ENCODE peak calls at places on chromosome 1, in eight cellular contexts. One of them, this sample, is unnamed.

GRCh38 chr1:55245781-55246180 is 30.6 kb upstream of the USP24 start:
- DNase-seq in A549: no peak
- DNase-seq in heart left ventricle: no peak
- DNase-seq in spleen: no peak
- DNase-seq in body of pancreas: no peak
- DNase-seq in K562: no peak
- DNase-seq in endothelial cell of umbilical vein: no peak
- DNase-seq in right lobe of liver: no peak
- DNase-seq in this sample: no peak

GRCh38 chr1:27102707-27103468 is 52.0 kb downstream of the SLC9A1 start:
- DNase-seq in body of pancreas: peak
- DNase-seq in K562: peak
- DNase-seq in endothelial cell of umbilical vein: peak
- DNase-seq in A549: peak
- DNase-seq in spleen: peak
- DNase-seq in right lobe of liver: peak
- DNase-seq in heart left ventricle: peak
- DNase-seq in this sample: peak

GRCh38 chr1:211606914-211607751 is 28.2 kb upstream of the SLC30A1 start:
- DNase-seq in endothelial cell of umbilical vein: no peak
- DNase-seq in body of pancreas: no peak
- DNase-seq in A549: no peak
- DNase-seq in heart left ventricle: peak
- DNase-seq in K562: peak
- DNase-seq in spleen: peak
- DNase-seq in right lobe of liver: no peak
- DNase-seq in this sample: peak

GRCh38 chr1:11569551-11569950 is 84.7 kb downstream of the FBXO2 start:
- DNase-seq in K562: no peak
- DNase-seq in heart left ventricle: no peak
- DNase-seq in right lobe of liver: no peak
- DNase-seq in body of pancreas: no peak
- DNase-seq in endothelial cell of umbilical vein: no peak
- DNase-seq in A549: no peak
- DNase-seq in spleen: peak
- DNase-seq in this sample: no peak

GRCh38 chr1:160117709-160118183 is 2.2 kb downstream of the ATP1A2 start:
- DNase-seq in body of pancreas: peak
- DNase-seq in K562: no peak
- DNase-seq in spleen: no peak
- DNase-seq in A549: no peak
- DNase-seq in heart left ventricle: peak
- DNase-seq in endothelial cell of umbilical vein: no peak
- DNase-seq in right lobe of liver: no peak
- DNase-seq in this sample: no peak

GRCh38 chr1:8754993-8755392 is 62.4 kb downstream of the RERE start:
- DNase-seq in body of pancreas: no peak
- DNase-seq in K562: no peak
- DNase-seq in endothelial cell of umbilical vein: no peak
- DNase-seq in spleen: no peak
- DNase-seq in A549: no peak
- DNase-seq in heart left ventricle: no peak
- DNase-seq in right lobe of liver: no peak
- DNase-seq in this sample: no peak

GRCh38 chr1:208252126-208252853 is 8.1 kb upstream of the PLXNA2 start:
- DNase-seq in A549: peak
- DNase-seq in spleen: no peak
- DNase-seq in endothelial cell of umbilical vein: no peak
- DNase-seq in K562: peak
- DNase-seq in right lobe of liver: peak
- DNase-seq in body of pancreas: no peak
- DNase-seq in heart left ventricle: no peak
- DNase-seq in this sample: no peak

GRCh38 chr1:204093421-204093717 is 20.5 kb downstream of the SOX13 start:
- DNase-seq in body of pancreas: peak
- DNase-seq in endothelial cell of umbilical vein: no peak
- DNase-seq in spleen: no peak
- DNase-seq in right lobe of liver: no peak
- DNase-seq in heart left ventricle: no peak
- DNase-seq in K562: no peak
- DNase-seq in A549: peak
- DNase-seq in this sample: peak

GRCh38 chr1:230643887-230644286 is 1.6 kb downstream of the COG2 start:
- DNase-seq in body of pancreas: no peak
- DNase-seq in heart left ventricle: no peak
- DNase-seq in right lobe of liver: no peak
- DNase-seq in K562: no peak
- DNase-seq in endothelial cell of umbilical vein: no peak
- DNase-seq in spleen: no peak
- DNase-seq in A549: peak
- DNase-seq in this sample: no peak

GRCh38 chr1:230641346-230641745 is 935 bp upstream of the COG2 start:
- DNase-seq in right lobe of liver: no peak
- DNase-seq in body of pancreas: no peak
- DNase-seq in endothelial cell of umbilical vein: no peak
- DNase-seq in A549: no peak
- DNase-seq in K562: no peak
- DNase-seq in heart left ventricle: no peak
- DNase-seq in spleen: no peak
- DNase-seq in this sample: no peak

GRCh38 chr1:230639714-230640209 is 2.5 kb upstream of the COG2 start:
- DNase-seq in body of pancreas: peak
- DNase-seq in K562: no peak
- DNase-seq in heart left ventricle: no peak
- DNase-seq in right lobe of liver: peak
- DNase-seq in A549: no peak
- DNase-seq in endothelial cell of umbilical vein: no peak
- DNase-seq in spleen: no peak
- DNase-seq in this sample: no peak

GRCh38 chr1:230641900-230642262 is 400 bp upstream of the COG2 start:
- DNase-seq in heart left ventricle: peak
- DNase-seq in spleen: no peak
- DNase-seq in endothelial cell of umbilical vein: no peak
- DNase-seq in body of pancreas: no peak
- DNase-seq in right lobe of liver: no peak
- DNase-seq in K562: no peak
- DNase-seq in A549: no peak
- DNase-seq in this sample: no peak

DNA sequence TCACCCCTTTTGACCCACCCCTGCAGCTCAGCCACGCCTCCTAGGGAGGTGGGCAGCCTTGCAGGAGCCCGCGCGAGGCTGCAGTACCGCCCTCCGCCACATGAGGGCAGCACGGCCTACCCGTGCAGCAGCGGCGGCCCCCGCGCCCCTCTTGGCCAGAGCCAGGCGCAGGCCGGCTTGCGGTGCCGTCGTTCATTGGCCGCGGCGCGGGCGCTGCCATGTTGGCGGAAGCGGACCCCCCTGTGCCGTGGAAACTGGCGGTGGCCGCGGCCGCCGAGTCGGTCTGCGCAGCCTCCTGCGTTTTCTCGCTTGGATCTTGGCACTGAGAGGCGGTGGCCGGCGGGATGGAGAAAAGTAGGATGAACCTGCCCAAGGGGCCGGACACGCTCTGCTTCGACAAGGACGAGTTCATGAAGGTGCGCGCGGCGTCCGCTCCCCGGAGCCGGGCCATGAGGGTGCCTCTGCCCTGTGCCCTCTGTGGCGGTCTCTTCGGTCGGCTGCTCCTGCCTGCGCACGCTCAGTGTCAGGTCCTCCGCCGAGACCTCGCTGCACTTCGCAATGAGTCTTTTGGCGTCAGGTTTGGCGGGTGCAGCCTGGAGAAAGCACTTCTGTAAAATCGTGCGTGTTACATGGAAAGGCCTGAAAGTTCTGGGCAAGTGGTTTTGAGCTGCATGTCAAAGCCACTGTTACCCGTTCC is at the start of gene COG2:
- DNase-seq in spleen: peak
- DNase-seq in body of pancreas: peak
- DNase-seq in heart left ventricle: peak
- DNase-seq in right lobe of liver: peak
- DNase-seq in endothelial cell of umbilical vein: peak
- DNase-seq in A549: peak
- DNase-seq in K562: peak
- DNase-seq in this sample: peak
- TF ChIP-seq POLR2A in spleen: peak
- TF ChIP-seq POLR2A in body of pancreas: peak
- TF ChIP-seq POLR2A in heart left ventricle: peak
- TF ChIP-seq POLR2A in right lobe of liver: peak
- TF ChIP-seq POLR2A in endothelial cell of umbilical vein: peak
- TF ChIP-seq POLR2A in A549: peak
- TF ChIP-seq POLR2A in K562: peak
- TF ChIP-seq POLR2A in this sample: peak

DNA sequence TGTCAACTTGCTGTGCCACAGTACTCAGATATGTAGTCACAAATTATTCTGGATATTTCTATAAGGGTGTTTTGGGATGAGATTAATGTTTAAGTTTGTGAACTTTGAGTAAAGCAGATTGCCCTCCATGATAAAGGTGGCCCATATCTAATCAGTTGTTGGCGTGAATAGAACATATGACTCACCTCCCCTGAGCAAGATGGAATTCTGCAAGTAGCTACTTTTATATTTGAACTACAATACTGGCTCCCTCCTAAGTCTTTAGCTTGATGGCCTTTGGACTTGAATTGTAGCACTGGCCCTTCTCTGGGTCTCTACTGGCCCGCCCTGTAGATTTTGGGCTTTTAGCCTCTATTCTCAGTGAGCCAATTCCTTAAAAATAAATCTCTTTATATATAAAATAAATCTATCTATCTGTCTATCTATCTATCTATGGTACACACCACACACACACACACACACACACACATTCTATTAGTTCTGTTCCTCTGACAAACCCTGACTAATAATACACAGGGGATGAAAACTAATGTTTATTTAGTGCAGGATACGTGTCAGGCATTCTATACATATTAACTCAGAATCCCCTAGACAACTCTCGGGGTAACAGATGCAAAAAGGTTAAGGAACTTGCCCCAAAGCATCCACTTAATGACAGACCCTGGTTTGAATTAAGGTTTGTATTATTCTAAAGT is 37.9 kb upstream of the PDC start:
- DNase-seq in K562: no peak
- DNase-seq in endothelial cell of umbilical vein: peak
- DNase-seq in heart left ventricle: no peak
- DNase-seq in body of pancreas: no peak
- DNase-seq in spleen: no peak
- DNase-seq in A549: peak
- DNase-seq in right lobe of liver: no peak
- DNase-seq in this sample: no peak
- H3K4me3 ChIP-seq in K562: no peak
- H3K4me3 ChIP-seq in endothelial cell of umbilical vein: no peak
- H3K4me3 ChIP-seq in heart left ventricle: no peak
- H3K4me3 ChIP-seq in body of pancreas: no peak
- H3K4me3 ChIP-seq in spleen: no peak
- H3K4me3 ChIP-seq in A549: no peak
- H3K4me3 ChIP-seq in right lobe of liver: no peak
- H3K4me3 ChIP-seq in this sample: no peak

GRCh38 chr1:18668051-18668450 is 37.4 kb downstream of the PAX7 start:
- DNase-seq in A549: peak
- DNase-seq in spleen: no peak
- DNase-seq in K562: no peak
- DNase-seq in heart left ventricle: no peak
- DNase-seq in body of pancreas: no peak
- DNase-seq in right lobe of liver: no peak
- DNase-seq in endothelial cell of umbilical vein: no peak
- DNase-seq in this sample: no peak

GRCh38 chr1:18676431-18676830 is 45.8 kb downstream of the PAX7 start:
- DNase-seq in spleen: no peak
- DNase-seq in A549: no peak
- DNase-seq in K562: no peak
- DNase-seq in body of pancreas: no peak
- DNase-seq in heart left ventricle: no peak
- DNase-seq in right lobe of liver: no peak
- DNase-seq in endothelial cell of umbilical vein: no peak
- DNase-seq in this sample: no peak

GRCh38 chr1:18668750-18669404 is 38.2 kb downstream of the PAX7 start:
- DNase-seq in spleen: no peak
- DNase-seq in endothelial cell of umbilical vein: no peak
- DNase-seq in heart left ventricle: no peak
- DNase-seq in body of pancreas: peak
- DNase-seq in right lobe of liver: no peak
- DNase-seq in A549: peak
- DNase-seq in K562: no peak
- DNase-seq in this sample: no peak

GRCh38 chr1:18670267-18670910 is 39.7 kb downstream of the PAX7 start:
- DNase-seq in heart left ventricle: no peak
- DNase-seq in spleen: no peak
- DNase-seq in right lobe of liver: no peak
- DNase-seq in endothelial cell of umbilical vein: no peak
- DNase-seq in K562: no peak
- DNase-seq in A549: no peak
- DNase-seq in body of pancreas: no peak
- DNase-seq in this sample: no peak

DNA sequence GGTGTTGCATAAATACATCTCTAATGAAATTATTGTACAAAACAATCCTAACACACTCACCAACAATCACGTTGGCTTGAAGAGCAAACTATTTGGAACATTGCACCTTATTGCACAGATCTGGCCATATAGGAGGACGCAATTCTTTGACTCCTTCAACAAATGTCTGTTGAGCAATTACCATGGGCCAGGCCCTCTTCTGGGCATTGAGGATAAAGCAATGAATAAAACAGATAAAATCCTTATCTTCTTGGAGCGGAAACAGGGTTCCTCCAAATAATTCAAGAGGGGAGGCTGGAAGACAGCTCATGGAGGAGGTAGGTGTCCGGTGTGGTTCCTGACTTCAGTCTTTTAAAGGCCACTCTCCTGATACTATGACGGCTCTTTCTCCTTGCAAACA is 43.3 kb downstream of the PAX7 start:
- DNase-seq in K562: no peak
- DNase-seq in endothelial cell of umbilical vein: no peak
- DNase-seq in heart left ventricle: no peak
- DNase-seq in spleen: no peak
- DNase-seq in right lobe of liver: no peak
- DNase-seq in A549: peak
- DNase-seq in body of pancreas: no peak
- DNase-seq in this sample: no peak
- TF ChIP-seq CTCF in K562: no peak
- TF ChIP-seq CTCF in endothelial cell of umbilical vein: no peak
- TF ChIP-seq CTCF in heart left ventricle: no peak
- TF ChIP-seq CTCF in spleen: no peak
- TF ChIP-seq CTCF in right lobe of liver: no peak
- TF ChIP-seq CTCF in A549: peak
- TF ChIP-seq CTCF in body of pancreas: no peak
- TF ChIP-seq CTCF in this sample: no peak

DNA sequence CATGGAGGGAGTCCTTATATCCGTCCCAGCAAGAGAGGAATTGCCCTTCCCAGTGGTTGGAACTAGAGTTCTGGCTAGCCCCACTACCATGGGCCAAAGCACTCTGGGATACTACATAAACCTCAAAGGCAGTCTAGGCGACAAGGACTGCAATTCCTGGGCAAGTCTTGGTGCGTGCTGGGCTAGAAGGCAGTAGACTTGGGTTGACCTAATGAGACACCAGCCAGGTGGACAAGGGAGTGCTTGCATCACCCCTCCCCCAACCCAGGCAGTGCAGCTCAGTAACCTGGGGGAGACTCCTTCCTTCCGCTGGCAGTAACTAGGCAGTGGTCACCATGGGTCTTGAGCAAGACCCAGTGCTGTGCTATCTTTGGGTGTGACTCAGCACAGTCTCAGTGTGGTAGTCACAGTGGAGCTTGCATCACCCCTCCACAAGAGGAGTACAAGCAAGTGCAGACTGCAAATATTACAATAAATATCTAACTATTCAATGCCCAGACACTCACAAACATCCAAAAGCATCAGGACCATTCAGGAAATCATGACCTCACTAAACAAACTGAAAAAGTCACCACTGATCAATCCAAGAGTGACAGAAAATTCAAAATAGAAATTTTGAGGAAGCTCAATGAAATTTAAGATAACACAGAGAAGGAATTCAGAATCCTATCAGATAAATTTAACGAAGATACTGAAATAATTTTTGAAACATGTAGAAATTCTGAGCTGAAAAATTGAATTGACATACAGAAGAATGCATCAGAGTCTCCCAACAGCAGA is 84.7 kb upstream of the LYPLAL1 start:
- DNase-seq in endothelial cell of umbilical vein: no peak
- DNase-seq in heart left ventricle: peak
- DNase-seq in A549: peak
- DNase-seq in right lobe of liver: peak
- DNase-seq in spleen: peak
- DNase-seq in body of pancreas: peak
- DNase-seq in K562: peak
- DNase-seq in this sample: no peak
- TF ChIP-seq POLR2A in endothelial cell of umbilical vein: no peak
- TF ChIP-seq POLR2A in heart left ventricle: no peak
- TF ChIP-seq POLR2A in A549: no peak
- TF ChIP-seq POLR2A in right lobe of liver: no peak
- TF ChIP-seq POLR2A in spleen: no peak
- TF ChIP-seq POLR2A in body of pancreas: no peak
- TF ChIP-seq POLR2A in K562: peak
- TF ChIP-seq POLR2A in this sample: no peak

This sample was measured in Peyer's patch.